ENCODE peak calls at places on chromosomes 3 and 15, in five cellular contexts. L, R, D, W and T are unnamed samples.

GRCh38 chr3:100033814-100034490 is 80.3 kb downstream of the FILIP1L start:
- DNase-seq in D (no peak), W (no peak), L (peak), R (peak), T (no peak)

GRCh38 chr3:141330718-141331369 is 37.5 kb upstream of the ZBTB38 start:
- DNase-seq in R (peak), D (no peak), W (no peak), L (no peak), T (no peak)

GRCh38 chr3:53196575-53197407 is 35.8 kb downstream of the PRKCD start:
- DNase-seq in R (peak), L (no peak), W (no peak), D (no peak), T (no peak)

GRCh38 chr3:158792709-158793108 is 9.1 kb upstream of the MFSD1 start:
- DNase-seq in R (peak), W (no peak), L (peak), D (no peak), T (no peak)

GRCh38 chr3:156456771-156457224 is 98.1 kb downstream of the SSR3 start:
- DNase-seq in D (no peak), R (no peak), L (peak), W (no peak), T (no peak)

GRCh38 chr3:32045091-32045964 is 61.1 kb upstream of the GPD1L start:
- DNase-seq in L (peak), R (peak), W (peak), D (no peak), T (no peak)

GRCh38 chr3:125003369-125003853 is 52.4 kb downstream of the HEG1 start:
- DNase-seq in W (peak), L (no peak), D (peak), R (peak), T (no peak)

GRCh38 chr3:66047321-66048050 is 8.8 kb upstream of the MAGI1 start:
- DNase-seq in W (no peak), D (no peak), L (no peak), R (peak), T (no peak)

GRCh38 chr3:170203457-170203856 is 18.8 kb upstream of the PRKCI start:
- DNase-seq in D (no peak), R (no peak), W (no peak), L (no peak), T (no peak)

GRCh38 chr3:69791919-69792399 is 52.7 kb downstream of the MITF start:
- DNase-seq in R (peak), W (peak), L (peak), D (no peak), T (peak)

GRCh38 chr15:82186748-82187415 is 75.7 kb downstream of the EFL1 start:
- DNase-seq in D (no peak), L (no peak), R (no peak), W (no peak), T (no peak)

GRCh38 chr3:161969867-161970266 is 473.3 kb downstream of the OTOL1 start:
- DNase-seq in L (no peak), R (peak), W (no peak), D (no peak), T (no peak)

GRCh38 chr3:156615592-156616173 is 58.7 kb upstream of the TIPARP start:
- DNase-seq in R (peak), D (peak), L (no peak), W (peak), T (peak)

GRCh38 chr3:102089182-102089581 is 239.9 kb downstream of the NFKBIZ start:
- DNase-seq in L (no peak), D (no peak), W (no peak), R (no peak), T (no peak)

GRCh38 chr3:187880438-187880837 is 135.2 kb upstream of the BCL6 start:
- DNase-seq in L (no peak), D (no peak), W (no peak), R (peak), T (no peak)

GRCh38 chr3:153848701-153849100 is 272.5 kb upstream of the ARHGEF26 start:
- DNase-seq in W (peak), D (no peak), L (no peak), R (no peak), T (peak)

GRCh38 chr3:119690043-119690656 is 12.7 kb upstream of the CFAP91 start:
- DNase-seq in R (peak), L (peak), D (no peak), W (no peak), T (no peak)

GRCh38 chr15:31345606-31346366 is 19.2 kb downstream of the KLF13 start:
- DNase-seq in R (no peak), D (no peak), W (no peak), L (no peak), T (no peak)

GRCh38 chr3:76651784-76652183 is 388.1 kb upstream of the ROBO2 start:
- DNase-seq in D (no peak), W (no peak), R (no peak), L (peak), T (no peak)

GRCh38 chr3:170233532-170233931 is 11.3 kb downstream of the PRKCI start:
- DNase-seq in W (no peak), L (peak), R (peak), D (no peak), T (no peak)

GRCh38 chr3:168933614-168934013 is 729.9 kb downstream of the MECOM start:
- DNase-seq in R (peak), W (no peak), D (no peak), L (peak), T (no peak)

GRCh38 chr3:133756716-133757694 is 10.8 kb downstream of the TF start:
- DNase-seq in D (no peak), W (no peak), L (no peak), R (no peak), T (no peak)

GRCh38 chr3:64571982-64572381 is 115.8 kb downstream of the ADAMTS9 start:
- DNase-seq in D (no peak), W (no peak), R (no peak), L (no peak), T (no peak)

GRCh38 chr3:79002465-79003372 is 765.1 kb downstream of the ROBO1 start:
- DNase-seq in D (no peak), R (no peak), L (no peak), W (no peak), T (no peak)

GRCh38 chr15:72968531-72968922 is 83.7 kb upstream of the NEO1 start:
- DNase-seq in W (no peak), R (no peak), L (no peak), D (no peak), T (no peak)

GRCh38 chr15:94844533-94845390 is 613.4 kb downstream of the MCTP2 start:
- DNase-seq in L (no peak), D (peak), W (no peak), R (no peak), T (peak)

GRCh38 chr3:10926441-10926830 is 66.1 kb upstream of the SLC6A1 start:
- DNase-seq in L (no peak), R (no peak), D (peak), W (peak), T (no peak)

GRCh38 chr15:96362759-96363678 is 32.5 kb downstream of the NR2F2 start:
- DNase-seq in W (no peak), R (no peak), D (no peak), L (no peak), T (peak)

GRCh38 chr15:70833897-70834765 is 19.8 kb downstream of the LARP6 start:
- DNase-seq in L (peak), W (no peak), D (no peak), R (peak), T (no peak)

GRCh38 chr15:40454904-40455391 is 14.2 kb downstream of the BAHD1 start:
- DNase-seq in L (no peak), R (peak), W (no peak), D (no peak), T (no peak)

GRCh38 chr3:143634991-143635390 is 213.3 kb downstream of the SLC9A9 start:
- DNase-seq in R (no peak), L (no peak), D (no peak), W (no peak), T (no peak)

GRCh38 chr15:62392411-62392810 is 227.3 kb upstream of the C2CD4B start:
- DNase-seq in D (no peak), L (peak), R (peak), W (no peak), T (no peak)